ENCODE peak calls at places on chromosomes 3 and 15, in six cellular contexts. Z is HCT116, T is mammary epithelial cell, B is hepatocyte, W is HepG2, G is GM23248. M is an unnamed sample.

GRCh38 chr3:141227752-141228151 is 3.9 kb upstream of the PXYLP1 start:
- DNase-seq in B (peak; percentile 30), W (no peak), T (no peak), Z (no peak), G (peak; percentile 37), M (no peak)

GRCh38 chr3:146067048-146067447 is 93.9 kb downstream of the PLOD2 start:
- DNase-seq in B (no peak), W (no peak), G (peak; percentile 76), T (peak; percentile 50), Z (no peak), M (no peak)

GRCh38 chr3:62051506-62051905 is 321.8 kb downstream of the FEZF2 start:
- DNase-seq in B (peak; percentile 27), W (peak; percentile 16), T (peak; percentile 23), G (peak; percentile 47), Z (peak; percentile 27), M (no peak)

GRCh38 chr3:190286014-190286413 is 36.2 kb downstream of the CLDN1 start:
- DNase-seq in G (no peak), W (no peak), B (no peak), T (no peak), Z (no peak), M (no peak)

GRCh38 chr3:96754128-96754527 is 60.3 kb upstream of the EPHA6 start:
- DNase-seq in B (no peak), W (no peak), G (no peak), Z (no peak), T (no peak), M (no peak)

GRCh38 chr15:81939604-81940440 is 106.0 kb downstream of the MEX3B start:
- DNase-seq in B (no peak), G (peak; percentile 20), Z (peak; percentile 50), T (peak; percentile 53), W (peak; percentile 19), M (peak; percentile 25)

GRCh38 chr3:120640231-120640630 is 41.8 kb downstream of the HGD start:
- DNase-seq in G (no peak), W (no peak), T (no peak), B (no peak), Z (no peak), M (no peak)

GRCh38 chr3:126277629-126278378 is 79.4 kb downstream of the KLF15 start:
- DNase-seq in Z (no peak), W (no peak), G (peak; percentile 40), T (no peak), B (no peak), M (no peak)

GRCh38 chr15:44535509-44536297 is 1.2 kb upstream of the EIF3J start:
- DNase-seq in B (peak; percentile 64), T (no peak), W (peak; percentile 15), G (no peak), Z (no peak), M (no peak)

DNA sequence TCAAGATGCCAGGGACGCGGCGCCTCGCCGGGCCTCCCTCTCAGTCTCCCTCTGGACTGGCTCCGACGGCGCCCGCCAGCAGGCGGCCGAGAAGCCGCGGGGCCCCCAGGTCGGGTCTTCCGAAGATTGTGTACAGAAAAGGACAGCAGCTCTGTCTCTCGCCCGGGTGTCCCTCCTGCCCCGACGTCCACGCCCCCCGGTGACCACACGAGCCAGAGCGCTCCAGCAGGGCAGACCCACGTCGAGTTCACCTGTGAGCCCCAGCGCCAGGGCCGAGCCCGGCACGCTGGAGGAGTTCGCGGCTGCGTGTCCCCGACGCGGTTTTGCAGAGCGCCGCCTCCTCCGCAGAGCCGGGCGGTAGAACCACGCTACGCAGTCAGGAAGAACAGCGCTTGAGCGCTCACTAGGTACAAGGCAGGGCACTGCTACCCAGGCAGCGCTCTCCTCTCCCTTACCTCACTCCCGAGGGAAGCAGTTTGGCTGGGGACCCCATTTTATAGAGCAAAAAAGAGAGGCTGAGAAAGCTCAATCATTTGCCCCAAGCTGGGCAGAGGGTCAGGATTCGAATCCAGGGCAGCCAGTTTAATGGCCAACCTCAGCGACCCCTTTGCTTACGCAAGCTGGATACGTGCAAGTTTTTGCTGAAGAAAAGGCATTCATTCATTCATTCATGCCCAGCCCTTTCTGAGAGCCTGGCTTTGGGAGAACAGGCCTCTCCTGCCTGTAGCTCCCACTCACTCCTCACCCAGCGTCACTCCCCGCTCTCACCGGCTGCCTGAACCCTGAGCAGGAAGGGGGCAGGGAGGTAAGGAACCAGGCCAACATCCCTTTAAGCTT is 3.0 kb upstream of the TLE3 start:
- DNase-seq in W (peak; percentile 12), T (no peak), G (peak; percentile 67), Z (peak; percentile 27), B (peak; percentile 79), M (peak; percentile 59)
- TF ChIP-seq EZH2 in W (no peak), T (no peak), G (no peak), Z (no peak), B (no peak), M (peak; percentile 80)

GRCh38 chr15:29571728-29572454 is 250.4 kb downstream of the TJP1 start:
- DNase-seq in Z (no peak), W (no peak), G (peak; percentile 3), B (peak; percentile 43), T (no peak), M (no peak)

GRCh38 chr15:29569533-29570092 is 252.7 kb downstream of the TJP1 start:
- DNase-seq in B (no peak), W (no peak), T (no peak), G (no peak), Z (no peak), M (no peak)

GRCh38 chr15:29570931-29571727 is 251.1 kb downstream of the TJP1 start:
- DNase-seq in B (peak; percentile 72), Z (no peak), G (peak; percentile 18), W (no peak), T (peak; percentile 27), M (no peak)

GRCh38 chr15:29568840-29569532 is 253.3 kb downstream of the TJP1 start:
- DNase-seq in Z (peak; percentile 38), B (peak; percentile 58), G (peak; percentile 5), T (peak; percentile 26), W (peak; percentile 23), M (no peak)

DNA sequence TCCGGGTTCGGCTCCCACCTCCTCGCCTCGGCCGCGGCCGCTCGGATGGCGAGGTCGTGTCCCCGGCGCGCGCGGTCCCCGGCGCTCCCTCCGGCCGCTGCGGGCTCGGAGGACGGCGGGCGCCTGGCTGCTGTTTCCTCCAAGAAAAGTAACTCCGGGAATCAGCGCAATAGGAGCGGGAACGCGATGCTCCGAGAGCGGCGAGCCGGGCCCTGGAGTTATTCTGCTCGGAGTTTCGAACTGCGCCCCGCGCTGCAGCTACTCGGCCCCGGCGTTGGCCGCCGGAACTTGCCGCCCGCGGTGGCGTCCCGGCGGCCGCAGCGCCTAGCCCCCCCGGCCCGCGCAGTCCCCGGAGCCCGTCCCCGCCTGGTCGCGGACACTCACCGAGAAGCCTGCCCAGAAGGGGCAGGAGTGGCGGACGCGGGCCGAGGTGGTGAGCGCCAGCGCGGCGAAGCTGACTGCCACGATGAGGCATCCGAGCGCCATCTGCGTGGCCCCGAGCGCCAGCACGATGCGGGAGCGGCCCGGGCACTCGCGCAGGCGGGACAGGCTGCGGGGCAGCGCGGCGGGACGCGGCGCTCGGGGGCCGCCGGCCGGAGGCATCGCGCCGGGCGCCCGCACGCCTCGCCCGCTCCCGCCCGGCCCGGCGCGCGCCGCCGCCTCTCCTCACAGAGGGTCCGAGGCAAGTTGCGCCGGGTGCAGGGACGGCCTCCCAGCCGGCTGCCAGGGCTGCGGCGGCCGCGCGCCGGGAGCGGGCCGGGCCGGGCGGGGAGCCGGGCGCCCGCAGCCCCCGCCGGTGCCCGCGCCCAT is 251.9 kb downstream of the TJP1 start:
- DNase-seq in B (peak; percentile 44), W (no peak), G (peak; percentile 43), Z (no peak), T (no peak), M (no peak)
- TF ChIP-seq EZH2 in B (no peak), W (no peak), G (no peak), Z (no peak), T (no peak), M (no peak)

GRCh38 chr15:36879568-36880225 is 220.7 kb downstream of the MEIS2 start:
- DNase-seq in B (no peak), Z (no peak), T (no peak), G (no peak), W (no peak), M (no peak)
- TF ChIP-seq EZH2 in B (peak; percentile 47), Z (no peak), T (no peak), G (no peak), W (no peak), M (no peak)

GRCh38 chr3:9500108-9501050 is 53.2 kb downstream of the LHFPL4 start:
- DNase-seq in W (peak; percentile 28), T (peak; percentile 17), G (peak; percentile 85), Z (peak; percentile 48), B (peak; percentile 85), M (peak; percentile 67)

GRCh38 chr3:9498781-9499180 is 54.8 kb downstream of the LHFPL4 start:
- DNase-seq in B (no peak), G (no peak), T (no peak), W (no peak), Z (no peak), M (no peak)

GRCh38 chr3:9497821-9498565 is 55.6 kb downstream of the LHFPL4 start:
- DNase-seq in W (no peak), B (no peak), G (peak; percentile 53), T (peak; percentile 85), Z (peak; percentile 33), M (no peak)

GRCh38 chr3:9501226-9501625 is 52.4 kb downstream of the LHFPL4 start:
- DNase-seq in G (no peak), Z (no peak), W (no peak), B (no peak), T (no peak), M (no peak)

DNA sequence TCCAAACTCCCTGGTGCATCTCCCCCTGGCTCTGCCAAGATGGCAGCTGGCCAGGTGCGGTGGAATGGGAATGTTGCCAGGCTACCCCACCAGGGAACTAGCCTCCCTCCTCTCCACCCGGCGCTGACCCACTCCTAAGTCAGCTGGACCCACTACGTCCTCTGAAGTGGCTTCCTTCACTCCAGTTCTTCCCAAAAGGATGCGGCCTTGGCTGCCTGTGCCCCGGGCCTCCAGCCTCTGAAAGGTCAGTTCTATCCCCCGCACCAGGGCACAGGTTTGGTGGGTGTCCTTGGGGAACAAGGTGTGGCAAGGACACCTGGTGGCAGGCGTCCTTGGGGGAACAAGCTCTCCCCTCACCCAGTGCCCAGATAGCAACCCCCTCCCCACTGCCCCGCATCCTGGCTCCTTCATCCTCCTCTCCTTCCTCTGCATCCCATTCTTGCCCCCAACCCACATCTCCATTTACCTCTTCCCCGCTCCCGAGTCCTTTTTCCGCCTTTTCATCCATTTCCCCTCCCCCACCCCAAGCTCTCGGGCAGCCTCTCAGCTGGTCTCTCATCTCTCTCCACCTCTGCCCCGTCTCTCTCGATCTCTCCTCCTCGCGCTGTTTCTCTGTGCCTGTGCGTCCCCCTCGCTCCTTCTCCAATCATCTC is 54.0 kb downstream of the LHFPL4 start:
- DNase-seq in G (peak; percentile 35), T (no peak), W (no peak), Z (no peak), B (no peak), M (no peak)
- TF ChIP-seq EZH2 in G (no peak), T (no peak), W (no peak), Z (no peak), B (no peak), M (no peak)

DNA sequence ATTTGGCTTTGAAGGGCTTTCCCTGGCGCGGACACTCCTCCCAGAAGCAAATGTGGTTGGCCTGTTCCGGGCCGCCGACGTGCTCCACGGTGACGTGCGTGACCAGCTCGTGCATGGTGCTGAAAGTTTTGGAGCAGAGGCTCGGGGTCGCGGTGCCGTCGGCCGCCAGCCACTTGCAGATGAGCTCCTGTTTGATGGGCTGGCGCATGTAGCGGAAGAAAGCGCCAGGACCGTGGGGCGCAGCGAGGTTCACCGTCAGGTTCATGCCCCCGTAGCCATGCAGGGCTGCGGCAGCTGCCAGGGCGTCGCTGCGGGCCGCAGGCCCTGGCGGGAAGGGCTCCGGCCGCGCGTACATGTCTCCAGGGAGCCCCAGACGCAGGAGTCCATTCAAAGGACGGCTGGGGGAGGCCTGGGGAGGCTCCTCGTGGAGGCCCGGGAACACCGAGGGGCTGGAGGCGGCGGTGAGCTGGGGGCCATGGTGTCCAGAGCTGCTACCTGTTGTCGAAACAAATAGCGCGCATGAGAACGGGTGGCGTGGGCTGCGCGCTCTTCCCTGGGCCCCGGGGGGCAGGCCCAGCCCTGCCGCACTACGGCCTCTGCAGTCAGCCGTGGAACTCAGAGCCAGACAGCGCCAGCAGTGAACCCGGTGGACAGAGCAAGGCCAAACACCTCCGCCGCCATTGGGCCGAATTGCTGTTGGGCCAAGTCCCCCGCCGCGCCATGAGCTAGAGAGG is 10.2 kb downstream of the ZIC4 start:
- DNase-seq in G (no peak), Z (no peak), T (no peak), B (no peak), W (no peak), M (no peak)
- TF ChIP-seq EZH2 in G (no peak), Z (no peak), T (peak; percentile 59), B (peak; percentile 89), W (no peak), M (no peak)

M was measured in DND-41.